ENCODE peak calls at places on chromosome 17, in four cellular contexts. One of them, this sample, is unnamed.

GRCh38 chr17:49585422-49586027 is 9.9 kb downstream of the NXPH3 start:
- DNase-seq in adrenal gland: no peak
- DNase-seq in NB4: no peak
- DNase-seq in breast epithelium: no peak
- DNase-seq in this sample: peak

GRCh38 chr17:42347606-42348005 is 40.6 kb downstream of the STAT3 start:
- DNase-seq in adrenal gland: no peak
- DNase-seq in NB4: no peak
- DNase-seq in breast epithelium: no peak
- DNase-seq in this sample: no peak

GRCh38 chr17:21191698-21192097 is 22.3 kb downstream of the TMEM11 start:
- DNase-seq in adrenal gland: peak
- DNase-seq in NB4: no peak
- DNase-seq in breast epithelium: no peak
- DNase-seq in this sample: no peak

GRCh38 chr17:44082206-44082605 is 11.7 kb downstream of the G6PC3 start:
- DNase-seq in adrenal gland: no peak
- DNase-seq in NB4: no peak
- DNase-seq in breast epithelium: no peak
- DNase-seq in this sample: no peak

GRCh38 chr17:83010323-83011200 is 68.8 kb upstream of the METRNL start:
- DNase-seq in adrenal gland: no peak
- DNase-seq in NB4: no peak
- DNase-seq in breast epithelium: no peak
- DNase-seq in this sample: no peak

GRCh38 chr17:50919321-50920040 is 53.3 kb upstream of the TOB1 start:
- DNase-seq in adrenal gland: peak
- DNase-seq in NB4: no peak
- DNase-seq in breast epithelium: peak
- DNase-seq in this sample: peak

GRCh38 chr17:40818733-40819527 is 3.5 kb downstream of the KRT10 start:
- DNase-seq in adrenal gland: peak
- DNase-seq in NB4: peak
- DNase-seq in breast epithelium: peak
- DNase-seq in this sample: peak

GRCh38 chr17:45050680-45051059 is 762 bp downstream of the DCAKD start:
- DNase-seq in adrenal gland: no peak
- DNase-seq in NB4: peak
- DNase-seq in breast epithelium: no peak
- DNase-seq in this sample: peak

GRCh38 chr17:72205357-72205756 is 84.5 kb downstream of the SOX9 start:
- DNase-seq in adrenal gland: no peak
- DNase-seq in NB4: no peak
- DNase-seq in breast epithelium: no peak
- DNase-seq in this sample: no peak

GRCh38 chr17:5049314-5049819 is 14.1 kb upstream of the SLC52A1 start:
- DNase-seq in adrenal gland: no peak
- DNase-seq in NB4: no peak
- DNase-seq in breast epithelium: no peak
- DNase-seq in this sample: no peak

GRCh38 chr17:79933863-79934652 is 94.8 kb upstream of the CBX4 start:
- DNase-seq in adrenal gland: peak
- DNase-seq in NB4: peak
- DNase-seq in breast epithelium: no peak
- DNase-seq in this sample: no peak

GRCh38 chr17:35241520-35241919 is 1.4 kb upstream of the SLFN5 start:
- DNase-seq in adrenal gland: no peak
- DNase-seq in NB4: no peak
- DNase-seq in breast epithelium: no peak
- DNase-seq in this sample: no peak

GRCh38 chr17:50439008-50439407 is 13.0 kb downstream of the ACSF2 start:
- DNase-seq in adrenal gland: no peak
- DNase-seq in NB4: no peak
- DNase-seq in breast epithelium: no peak
- DNase-seq in this sample: no peak

GRCh38 chr17:28725660-28726395 is at the start of gene TLCD1:
- DNase-seq in adrenal gland: peak
- DNase-seq in NB4: peak
- DNase-seq in breast epithelium: no peak
- DNase-seq in this sample: peak

GRCh38 chr17:31558748-31559646 is 167.5 kb downstream of the RAB11FIP4 start:
- DNase-seq in adrenal gland: peak
- DNase-seq in NB4: peak
- DNase-seq in breast epithelium: peak
- DNase-seq in this sample: peak

GRCh38 chr17:67007266-67007665 is 37.1 kb upstream of the CACNG1 start:
- DNase-seq in adrenal gland: no peak
- DNase-seq in NB4: no peak
- DNase-seq in breast epithelium: no peak
- DNase-seq in this sample: no peak

GRCh38 chr17:19592316-19592715 is 56.2 kb upstream of the ALDH3A2 start:
- DNase-seq in adrenal gland: no peak
- DNase-seq in NB4: no peak
- DNase-seq in breast epithelium: no peak
- DNase-seq in this sample: no peak

GRCh38 chr17:51398647-51399046 is 138.3 kb downstream of the UTP18 start:
- DNase-seq in adrenal gland: no peak
- DNase-seq in NB4: no peak
- DNase-seq in breast epithelium: no peak
- DNase-seq in this sample: no peak

GRCh38 chr17:31903401-31903800 is 1.9 kb upstream of the UTP6 start:
- DNase-seq in adrenal gland: no peak
- DNase-seq in NB4: no peak
- DNase-seq in breast epithelium: no peak
- DNase-seq in this sample: no peak

GRCh38 chr17:21140911-21141310 is 14.1 kb downstream of the DHRS7B start:
- DNase-seq in adrenal gland: no peak
- DNase-seq in NB4: peak
- DNase-seq in breast epithelium: no peak
- DNase-seq in this sample: no peak

GRCh38 chr17:35559495-35559894 is 1.1 kb downstream of the SLFN14 start:
- DNase-seq in adrenal gland: no peak
- DNase-seq in NB4: no peak
- DNase-seq in breast epithelium: no peak
- DNase-seq in this sample: peak

GRCh38 chr17:9729735-9730420 is 61.5 kb downstream of the DHRS7C start:
- DNase-seq in adrenal gland: no peak
- DNase-seq in NB4: no peak
- DNase-seq in breast epithelium: no peak
- DNase-seq in this sample: no peak

GRCh38 chr17:8082312-8082711 is 5.2 kb downstream of the ALOX12B start:
- DNase-seq in adrenal gland: no peak
- DNase-seq in NB4: no peak
- DNase-seq in breast epithelium: no peak
- DNase-seq in this sample: no peak

GRCh38 chr17:8081876-8082275 is 5.6 kb downstream of the ALOX12B start:
- DNase-seq in adrenal gland: no peak
- DNase-seq in NB4: no peak
- DNase-seq in breast epithelium: no peak
- DNase-seq in this sample: no peak

GRCh38 chr17:8080799-8081219 is 6.7 kb downstream of the ALOX12B start:
- DNase-seq in adrenal gland: no peak
- DNase-seq in NB4: no peak
- DNase-seq in breast epithelium: no peak
- DNase-seq in this sample: no peak

GRCh38 chr17:8087075-8087941 is at the start of gene ALOX12B:
- DNase-seq in adrenal gland: no peak
- DNase-seq in NB4: no peak
- DNase-seq in breast epithelium: no peak
- DNase-seq in this sample: peak

DNA sequence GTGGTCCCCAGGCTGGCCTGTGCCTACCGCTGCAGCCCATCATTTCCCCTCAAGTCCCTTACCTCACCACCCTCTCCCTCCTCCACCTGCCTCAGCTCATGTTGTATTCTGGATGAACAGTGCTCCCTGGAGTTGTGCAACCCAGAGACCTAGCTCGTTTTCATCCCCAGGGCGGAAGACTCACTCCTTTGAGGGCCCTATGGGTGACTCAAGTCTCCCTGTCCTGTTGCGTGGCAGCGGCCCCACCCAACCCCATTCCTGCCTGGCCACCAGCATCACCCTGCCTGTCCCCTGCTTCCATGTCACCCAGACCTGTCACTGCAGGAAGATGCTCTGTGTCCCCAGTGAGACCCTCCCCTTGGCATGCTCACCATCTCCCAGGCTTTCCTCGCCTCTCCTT is 3.3 kb downstream of the ALOX12B start:
- DNase-seq in adrenal gland: no peak
- DNase-seq in NB4: no peak
- DNase-seq in breast epithelium: no peak
- DNase-seq in this sample: no peak
- TF ChIP-seq POLR2A in adrenal gland: no peak
- TF ChIP-seq POLR2A in NB4: no peak
- TF ChIP-seq POLR2A in breast epithelium: no peak
- TF ChIP-seq POLR2A in this sample: no peak

GRCh38 chr17:1484060-1484535 is 8.4 kb downstream of the MYO1C start:
- DNase-seq in adrenal gland: no peak
- DNase-seq in NB4: no peak
- DNase-seq in breast epithelium: no peak
- DNase-seq in this sample: no peak

GRCh38 chr17:1484586-1485310 is 7.7 kb downstream of the MYO1C start:
- DNase-seq in adrenal gland: peak
- DNase-seq in NB4: peak
- DNase-seq in breast epithelium: peak
- DNase-seq in this sample: peak

GRCh38 chr17:1485311-1485747 is 7.2 kb downstream of the MYO1C start:
- DNase-seq in adrenal gland: peak
- DNase-seq in NB4: no peak
- DNase-seq in breast epithelium: no peak
- DNase-seq in this sample: no peak

GRCh38 chr17:1486802-1487695 is 5.4 kb downstream of the MYO1C start:
- DNase-seq in adrenal gland: peak
- DNase-seq in NB4: peak
- DNase-seq in breast epithelium: peak
- DNase-seq in this sample: peak

DNA sequence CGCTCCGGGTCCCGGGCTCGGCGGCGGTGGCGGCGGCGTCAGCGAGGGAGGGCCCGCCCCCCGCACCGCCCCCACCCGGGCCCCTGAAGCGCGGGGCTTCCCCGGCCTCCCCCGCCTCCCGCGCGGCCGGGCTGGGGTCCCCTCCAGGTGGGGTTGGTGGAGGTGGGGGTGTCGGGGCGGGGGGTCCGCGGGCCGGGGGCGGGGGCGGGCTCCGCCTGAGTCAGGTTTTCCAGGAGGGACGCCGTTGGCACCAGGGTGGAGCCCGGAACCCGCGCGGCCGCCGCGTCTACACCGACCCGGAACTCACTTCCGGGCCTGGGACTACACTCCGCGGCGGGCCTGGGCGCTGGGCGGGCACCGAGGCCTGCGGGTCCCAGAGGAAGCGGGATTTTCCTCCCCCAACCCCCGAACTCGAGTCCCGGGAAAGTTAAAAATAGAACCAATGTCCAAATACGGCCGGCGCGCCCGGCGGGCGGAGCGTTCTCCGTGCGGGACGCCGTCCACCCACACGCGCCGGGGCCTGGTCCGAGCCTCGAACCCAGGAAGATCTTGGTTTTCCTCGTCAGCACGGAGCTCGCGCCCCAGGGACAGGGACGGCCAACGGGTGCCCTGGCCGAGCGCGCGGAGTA is 6.6 kb downstream of the MYO1C start:
- DNase-seq in adrenal gland: peak
- DNase-seq in NB4: no peak
- DNase-seq in breast epithelium: peak
- DNase-seq in this sample: peak
- TF ChIP-seq POLR2A in adrenal gland: no peak
- TF ChIP-seq POLR2A in NB4: no peak
- TF ChIP-seq POLR2A in breast epithelium: no peak
- TF ChIP-seq POLR2A in this sample: peak

GRCh38 chr17:47066841-47067682 is 88.0 kb upstream of the RPRML start:
- DNase-seq in adrenal gland: peak
- DNase-seq in NB4: peak
- DNase-seq in breast epithelium: peak
- DNase-seq in this sample: peak
- TF ChIP-seq POLR2A in adrenal gland: peak
- TF ChIP-seq POLR2A in NB4: peak
- TF ChIP-seq POLR2A in breast epithelium: peak
- TF ChIP-seq POLR2A in this sample: peak

DNA sequence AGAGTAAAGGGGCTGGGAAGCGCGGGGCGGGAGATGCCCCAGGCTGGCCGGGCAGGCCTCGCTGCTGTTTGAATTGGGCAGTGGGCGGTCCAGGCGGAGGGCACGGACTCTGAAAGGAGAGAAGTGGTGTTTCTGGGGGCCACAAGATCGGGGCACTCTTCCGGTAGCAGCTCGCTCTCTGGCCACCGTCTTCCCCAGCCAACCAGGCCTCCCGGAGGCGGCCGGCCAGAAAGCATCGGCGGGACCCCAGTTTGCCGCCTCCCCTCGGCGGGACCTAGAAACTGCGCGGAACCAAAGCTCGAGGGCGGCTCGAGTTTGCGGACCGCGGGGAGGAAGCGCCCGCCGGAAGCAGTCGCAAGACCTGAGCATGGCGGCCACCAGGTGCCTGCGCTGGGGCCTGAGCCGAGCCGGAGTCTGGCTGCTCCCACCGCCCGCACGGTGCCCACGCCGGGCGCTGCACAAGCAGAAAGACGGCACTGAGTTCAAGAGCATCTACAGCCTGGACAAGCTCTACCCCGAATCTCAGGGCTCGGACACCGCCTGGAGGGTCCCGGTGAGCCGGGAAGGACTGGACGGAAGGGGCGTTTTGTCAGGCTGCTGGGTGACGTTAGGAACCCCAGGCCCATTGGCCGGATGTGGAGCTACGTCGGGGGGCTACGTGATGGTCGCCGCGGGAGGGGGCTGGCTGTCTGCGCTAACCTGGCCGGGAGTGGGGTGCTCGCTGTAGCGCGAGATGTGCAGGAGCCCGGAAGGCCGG is at the start of gene MRPL58:
- DNase-seq in adrenal gland: peak
- DNase-seq in NB4: peak
- DNase-seq in breast epithelium: peak
- DNase-seq in this sample: peak
- TF ChIP-seq POLR2A in adrenal gland: peak
- TF ChIP-seq POLR2A in NB4: peak
- TF ChIP-seq POLR2A in breast epithelium: no peak
- TF ChIP-seq POLR2A in this sample: peak

GRCh38 chr17:65228734-65229390 is 91.7 kb downstream of the RGS9 start:
- DNase-seq in adrenal gland: no peak
- DNase-seq in NB4: peak
- DNase-seq in breast epithelium: no peak
- DNase-seq in this sample: peak
- TF ChIP-seq POLR2A in adrenal gland: no peak
- TF ChIP-seq POLR2A in NB4: no peak
- TF ChIP-seq POLR2A in breast epithelium: no peak
- TF ChIP-seq POLR2A in this sample: no peak

This sample was measured in erythroblast.